ENCODE peak calls at places on chromosome 18, in nine cellular contexts. P is ovary; K is A549; Q is adrenal gland; C is CD8-positive, alpha-beta T cell; H is GM23248; J is effector memory CD4-positive, alpha-beta T cell; N is DND-41; I is lower lobe of right lung. V is an unnamed sample. For H3K4me1, the result is how much of the 10 kb centered on the place peaks cover.

GRCh38 chr18:45980229-45980628 is 13.1 kb upstream of the EPG5 start:
- DNase-seq in I (no peak), H (no peak), K (no peak), N (no peak), C (no peak), J (no peak), Q (no peak), P (no peak), V (no peak)

GRCh38 chr18:44799422-44800421 is 119.0 kb downstream of the SETBP1 start:
- DNase-seq in C (no peak), I (no peak), Q (no peak), N (no peak), J (no peak), P (no peak), H (no peak), K (no peak), V (no peak)

GRCh38 chr18:50944245-50944917 is 23.5 kb upstream of the ELAC1 start:
- DNase-seq in I (no peak), Q (no peak), J (no peak), C (no peak), K (no peak), N (no peak), P (no peak), H (peak), V (no peak)

GRCh38 chr18:51082571-51083264 is 52.7 kb downstream of the SMAD4 start:
- DNase-seq in K (no peak), C (no peak), H (no peak), P (no peak), Q (no peak), J (no peak), N (no peak), I (no peak), V (no peak)

GRCh38 chr18:45825258-45825744 is at the start of gene SIGLEC15:
- DNase-seq in I (no peak), K (no peak), H (no peak), C (no peak), Q (no peak), N (no peak), P (no peak), J (no peak), V (no peak)

GRCh38 chr18:12059334-12060181 is 34.1 kb upstream of the ANKRD62 start:
- DNase-seq in C (no peak), I (no peak), K (no peak), P (no peak), H (no peak), J (no peak), N (no peak), Q (no peak), V (no peak)

GRCh38 chr18:53509886-53510285 is 714.6 kb downstream of the MBD2 start:
- DNase-seq in K (no peak), C (no peak), Q (no peak), H (no peak), J (no peak), N (no peak), P (no peak), I (no peak), V (no peak)

GRCh38 chr18:22547807-22548561 is 130.3 kb upstream of the CTAGE1 start:
- DNase-seq in P (no peak), Q (no peak), N (no peak), H (peak), C (no peak), J (no peak), I (no peak), K (no peak), V (no peak)

GRCh38 chr18:67553471-67553870 is 37.0 kb upstream of the DSEL start:
- DNase-seq in N (no peak), H (no peak), I (no peak), C (no peak), Q (no peak), P (no peak), K (no peak), J (no peak), V (no peak)

GRCh38 chr18:22391571-22392359 is 25.9 kb downstream of the CTAGE1 start:
- DNase-seq in Q (peak), K (no peak), P (no peak), H (peak), C (peak), N (no peak), J (peak), I (no peak), V (no peak)

GRCh38 chr18:35097763-35098162 is 56.5 kb downstream of the MAPRE2 start:
- DNase-seq in H (no peak), K (no peak), P (no peak), J (no peak), N (no peak), Q (no peak), C (no peak), I (no peak), V (no peak)

GRCh38 chr18:31931163-31931885 is 11.6 kb downstream of the TRAPPC8 start:
- DNase-seq in J (no peak), N (no peak), Q (no peak), C (no peak), I (no peak), P (no peak), K (no peak), H (peak), V (no peak)

GRCh38 chr18:42306208-42306980 is 351.4 kb downstream of the PIK3C3 start:
- DNase-seq in P (no peak), C (no peak), J (no peak), H (peak), Q (no peak), N (no peak), K (no peak), I (no peak), V (no peak)

GRCh38 chr18:45197526-45197970 is 417.7 kb upstream of the SLC14A2 start:
- DNase-seq in C (no peak), Q (no peak), H (peak), I (no peak), J (no peak), P (no peak), K (no peak), N (no peak), V (no peak)

GRCh38 chr18:34890486-34891085 is 150.6 kb upstream of the MAPRE2 start:
- DNase-seq in Q (no peak), N (no peak), J (no peak), H (no peak), K (no peak), C (no peak), I (no peak), P (no peak), V (no peak)

GRCh38 chr18:7370812-7371211 is 139.9 kb downstream of the LRRC30 start:
- DNase-seq in H (no peak), C (no peak), K (no peak), Q (peak), P (peak), I (peak), N (no peak), J (no peak), V (peak)

GRCh38 chr18:58700209-58700608 is 28.9 kb downstream of the MALT1 start:
- DNase-seq in Q (no peak), I (no peak), P (no peak), N (no peak), C (no peak), J (no peak), K (no peak), H (no peak), V (no peak)

GRCh38 chr18:58195278-58195721 is 151.3 kb downstream of the NEDD4L start:
- DNase-seq in P (peak), I (peak), Q (peak), C (peak), K (no peak), H (no peak), N (no peak), J (no peak), V (no peak)

GRCh38 chr18:35467624-35468016 is 30.1 kb downstream of the INO80C start:
- DNase-seq in K (no peak), I (no peak), H (no peak), N (no peak), Q (no peak), C (no peak), J (no peak), P (no peak), V (no peak)

GRCh38 chr18:57898506-57899124 is 95.5 kb upstream of the ATP8B1 start:
- DNase-seq in C (no peak), P (no peak), K (no peak), N (no peak), I (no peak), Q (peak), J (no peak), H (peak), V (no peak)

GRCh38 chr18:30248061-30248460 is 794.5 kb downstream of the DSC3 start:
- DNase-seq in Q (no peak), N (no peak), I (no peak), H (no peak), K (no peak), P (no peak), C (no peak), J (no peak), V (no peak)

GRCh38 chr18:54888933-54889332 is 60.7 kb downstream of the RAB27B start:
- DNase-seq in K (no peak), C (no peak), H (peak), P (no peak), I (no peak), Q (no peak), N (no peak), J (no peak), V (no peak)

GRCh38 chr18:11368020-11368419 is 218.7 kb upstream of the PIEZO2 start:
- DNase-seq in J (no peak), N (no peak), P (no peak), K (no peak), I (no peak), C (no peak), Q (no peak), H (peak), V (no peak)

GRCh38 chr18:69557246-69557781 is 156.6 kb downstream of the DOK6 start:
- DNase-seq in Q (no peak), J (no peak), N (no peak), I (no peak), K (no peak), P (no peak), C (no peak), H (no peak), V (no peak)

GRCh38 chr18:33584845-33585775 is 7.1 kb downstream of the ASXL3 start:
- DNase-seq in Q (no peak), K (no peak), N (no peak), J (no peak), I (no peak), H (no peak), C (no peak), P (no peak), V (no peak)

DNA sequence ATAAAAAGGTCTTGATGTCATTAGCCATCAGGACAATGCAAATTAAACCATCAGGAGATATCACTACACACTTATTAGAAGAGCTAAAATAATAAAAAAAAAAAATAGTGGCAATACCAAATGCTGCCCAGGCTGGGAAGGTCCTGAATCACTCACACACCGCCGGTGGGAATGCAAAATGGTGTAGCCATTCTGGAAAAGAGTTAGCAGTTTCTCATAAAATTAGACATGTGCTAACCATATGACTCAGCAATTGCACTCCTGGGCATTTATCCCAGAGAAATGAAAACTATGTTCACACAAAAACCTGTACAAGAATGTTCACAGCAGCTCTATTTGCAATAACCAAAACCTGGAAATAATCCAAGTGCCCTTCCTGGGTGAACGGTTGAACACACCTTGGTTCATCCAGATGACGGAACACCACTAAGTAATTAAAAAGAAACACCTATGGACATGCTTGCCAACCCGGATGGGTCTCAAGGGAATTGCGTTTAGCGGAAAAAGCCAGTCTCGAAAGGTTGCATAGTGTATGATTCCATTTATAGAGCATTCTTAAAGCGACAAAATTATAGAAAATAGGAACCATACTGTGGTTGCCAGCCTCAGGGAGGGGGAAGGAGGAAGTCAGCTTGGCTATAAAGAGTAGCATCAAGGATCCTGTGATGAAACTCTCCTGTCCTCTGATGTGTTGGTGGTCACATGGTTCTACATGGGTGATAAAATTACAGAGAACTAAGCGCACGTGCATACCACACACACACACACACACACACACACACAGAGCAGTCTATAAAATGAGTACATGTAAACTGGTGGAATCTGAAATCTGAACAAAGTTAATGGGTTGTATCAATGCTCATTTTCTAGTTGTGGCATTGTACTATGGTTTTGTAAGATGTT is 4.6 kb downstream of the MBP start:
- DNase-seq in J (peak), N (peak), P (no peak), I (no peak), C (peak), Q (no peak), K (no peak), H (peak), V (no peak)
- H3K4me3 ChIP-seq in J (peak), N (no peak), P (no peak), I (peak), C (no peak), Q (no peak), K (peak), H (peak), V (no peak)

GRCh38 chr18:48934400-48934707 is 16.4 kb downstream of the SMAD7 start:
- DNase-seq in H (peak), Q (no peak), P (no peak), N (no peak), C (no peak), K (no peak), I (no peak), J (no peak), V (no peak)

GRCh38 chr18:48932822-48933510 is 17.8 kb downstream of the SMAD7 start:
- DNase-seq in K (no peak), C (no peak), H (peak), N (peak), J (no peak), I (no peak), P (no peak), Q (no peak), V (no peak)

GRCh38 chr18:48935433-48935774 is 15.4 kb downstream of the SMAD7 start:
- DNase-seq in N (no peak), Q (no peak), P (no peak), K (no peak), H (no peak), C (no peak), I (no peak), J (no peak), V (no peak)

GRCh38 chr18:48933578-48934399 is 17.0 kb downstream of the SMAD7 start:
- DNase-seq in Q (no peak), J (no peak), C (no peak), P (no peak), N (peak), H (peak), K (no peak), I (peak), V (no peak)

GRCh38 chr18:48934708-48935432 is 15.9 kb downstream of the SMAD7 start:
- DNase-seq in Q (peak), J (no peak), N (peak), K (no peak), P (peak), I (no peak), H (peak), C (no peak), V (peak)
- H3K4me1 ChIP-seq in Q (half or more), J (half or more), N (half or more), K (half or more), P (under half), I (half or more), H (half or more), C (half or more), V (half or more)

GRCh38 chr18:61541673-61542072 is 208.4 kb downstream of the CDH20 start:
- DNase-seq in I (no peak), K (no peak), Q (no peak), J (no peak), C (no peak), P (no peak), H (no peak), N (no peak), V (no peak)
- H3K4me3 ChIP-seq in I (no peak), K (no peak), Q (no peak), J (no peak), C (no peak), P (no peak), H (no peak), N (no peak), V (no peak)

GRCh38 chr18:3653859-3654441 is 204.0 kb downstream of the TGIF1 start:
- DNase-seq in Q (no peak), P (peak), C (no peak), K (no peak), J (no peak), N (no peak), H (no peak), I (no peak), V (no peak)
- H3K4me1 ChIP-seq in Q (half or more), P (under half), C (under half), K (half or more), J (under half), N (under half), H (under half), I (under half), V (under half)

GRCh38 chr18:62610509-62611394 is 87.9 kb downstream of the ZCCHC2 start:
- DNase-seq in N (no peak), J (no peak), K (no peak), Q (no peak), H (no peak), C (no peak), P (peak), I (no peak), V (no peak)
- H3K4me3 ChIP-seq in N (no peak), J (no peak), K (no peak), Q (no peak), H (no peak), C (no peak), P (peak), I (peak), V (peak)

GRCh38 chr18:8826514-8826913 is 121.2 kb downstream of the MTCL1 start:
- DNase-seq in Q (no peak), J (no peak), H (no peak), N (no peak), P (no peak), C (no peak), I (no peak), K (no peak), V (no peak)
- H3K4me1 ChIP-seq in Q (under half), J (under half), H (under half), N (under half), P (under half), C (under half), I (under half), K (under half), V (under half)

GRCh38 chr18:79507076-79507545 is 111.4 kb downstream of the NFATC1 start:
- DNase-seq in N (peak), C (no peak), P (peak), I (peak), K (no peak), Q (peak), J (no peak), H (peak), V (peak)
- H3K4me3 ChIP-seq in N (no peak), C (peak), P (peak), I (peak), K (no peak), Q (no peak), J (no peak), H (peak), V (peak)

GRCh38 chr18:13577091-13577697 is 149.2 kb downstream of the FAM210A start:
- DNase-seq in Q (no peak), N (peak), C (no peak), P (no peak), J (no peak), K (no peak), H (peak), I (no peak), V (no peak)

GRCh38 chr18:13574761-13575160 is 151.6 kb downstream of the FAM210A start:
- DNase-seq in C (no peak), N (no peak), Q (no peak), P (no peak), J (no peak), I (no peak), H (peak), K (no peak), V (no peak)

GRCh38 chr18:13574355-13574754 is 152.0 kb downstream of the FAM210A start:
- DNase-seq in I (no peak), H (no peak), N (no peak), Q (no peak), C (no peak), K (no peak), P (no peak), J (no peak), V (no peak)

GRCh38 chr18:13578400-13578799 is 148.0 kb downstream of the FAM210A start:
- DNase-seq in P (no peak), K (no peak), H (no peak), C (no peak), I (no peak), J (no peak), N (no peak), Q (no peak), V (no peak)

DNA sequence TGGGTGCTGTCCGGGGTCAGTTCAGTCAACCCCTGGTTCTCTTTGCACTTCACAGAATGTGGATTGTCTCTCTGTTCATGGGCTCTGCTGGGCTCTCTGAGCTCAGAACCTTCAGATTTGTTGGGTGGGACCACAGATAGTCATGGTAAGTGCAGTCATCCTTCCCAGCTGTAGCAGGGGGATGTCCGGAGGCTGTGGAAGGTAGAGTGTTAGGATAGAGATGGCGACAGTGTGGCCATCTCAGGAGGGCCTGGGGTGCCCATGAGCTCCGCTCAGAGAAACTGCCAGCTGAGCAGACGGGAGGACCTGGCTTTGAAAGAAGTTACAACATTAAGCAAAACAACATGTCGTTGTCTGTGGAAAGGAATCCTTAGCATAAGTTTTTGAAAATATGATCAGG is 149.8 kb downstream of the FAM210A start:
- DNase-seq in H (no peak), P (no peak), C (no peak), I (no peak), Q (no peak), N (no peak), K (no peak), J (no peak), V (no peak)
- H3K4me1 ChIP-seq in H (under half), P (under half), C (under half), I (under half), Q (under half), N (under half), K (under half), J (under half), V (under half)

GRCh38 chr18:41064916-41065315 is 890.1 kb upstream of the PIK3C3 start:
- DNase-seq in K (no peak), I (no peak), P (no peak), J (no peak), C (no peak), N (no peak), H (no peak), Q (no peak), V (no peak)
- H3K4me3 ChIP-seq in K (no peak), I (no peak), P (no peak), J (no peak), C (no peak), N (no peak), H (no peak), Q (no peak), V (no peak)

DNA sequence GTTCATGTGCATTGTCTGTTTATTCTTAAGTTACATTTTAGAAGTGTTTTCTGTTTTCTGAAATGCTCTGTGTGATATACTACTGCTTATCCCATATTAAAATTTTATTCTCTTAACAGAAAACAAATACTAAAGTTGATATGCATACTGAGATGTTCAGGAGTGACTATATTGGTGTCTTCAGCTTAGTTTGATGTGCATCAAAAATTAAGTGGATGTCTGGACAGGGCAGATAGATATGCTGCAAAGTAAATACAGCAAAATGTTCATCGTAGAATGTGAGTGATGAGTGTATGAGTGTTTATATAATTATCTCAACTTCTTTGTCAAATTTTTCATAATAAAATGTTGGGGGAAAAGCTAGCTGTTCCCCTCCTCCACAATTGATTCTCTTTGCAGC is 13.2 kb downstream of the VAPA start:
- DNase-seq in I (no peak), Q (no peak), P (no peak), N (no peak), K (no peak), H (no peak), C (no peak), J (no peak), V (no peak)
- H3K4me1 ChIP-seq in I (half or more), Q (half or more), P (under half), N (under half), K (half or more), H (half or more), C (half or more), J (under half), V (half or more)

V was measured in left ventricle myocardium inferior.